ENCODE peak calls at places on chromosomes 12 and 14, in five cellular contexts. Z is stimulated activated CD4-positive, alpha-beta T cell treated with anti-CD3 and anti-CD28 coated beads, Interleukin-4, amount 100 ng/mL, for 48 hours; G is NCI-H82; K is ELF-1; A is pancreas. S is an unnamed sample.

GRCh38 chr14:27750096-27750495 is 1016.5 kb upstream of the FOXG1 start:
- DNase-seq in Z (no peak), G (no peak), K (no peak), A (no peak), S (no peak)

GRCh38 chr14:74616507-74616906 is 4.5 kb upstream of the LTBP2 start:
- DNase-seq in Z (peak; percentile 14), G (peak; percentile 73), K (peak; percentile 51), A (no peak), S (no peak)

GRCh38 chr12:48024735-48025134 is 20.5 kb upstream of the COL2A1 start:
- DNase-seq in Z (no peak), G (no peak), K (no peak), A (no peak), S (no peak)

GRCh38 chr12:20350495-20350894 is 17.8 kb upstream of the PDE3A start:
- DNase-seq in Z (no peak), G (no peak), K (no peak), A (no peak), S (no peak)

GRCh38 chr14:27387458-27387857 is 789.6 kb upstream of the NOVA1 start:
- DNase-seq in Z (no peak), G (no peak), K (no peak), A (no peak), S (no peak)

GRCh38 chr12:9090220-9090619 is 25.5 kb downstream of the A2M start:
- DNase-seq in Z (no peak), G (no peak), K (no peak), A (no peak), S (no peak)

GRCh38 chr12:131151558-131152345 is 198.0 kb downstream of the ADGRD1 start:
- DNase-seq in Z (no peak), G (no peak), K (no peak), A (no peak), S (no peak)

GRCh38 chr14:73402579-73402978 is 55.8 kb downstream of the NUMB start:
- DNase-seq in Z (no peak), G (no peak), K (no peak), A (no peak), S (no peak)